ENCODE peak calls at places on chromosomes 11 and 22, in ten cellular contexts. One of them, this sample, is unnamed.

GRCh38 chr22:37242395-37242918 is 1.6 kb downstream of the RAC2 start:
- DNase-seq in suprapubic skin: peak; percentile 79
- DNase-seq in NCI-H82: no peak
- DNase-seq in cerebellum: no peak
- DNase-seq in hepatocyte: peak; percentile 40
- DNase-seq in mesendoderm: peak; percentile 71
- DNase-seq in CD4-positive, alpha-beta memory T cell: peak; percentile 90
- DNase-seq in activated CD8-positive, alpha-beta memory T cell treated with anti-CD3 and anti-CD28 coated beads for 1 hour: peak; percentile 76
- DNase-seq in coronary artery: no peak
- DNase-seq in EH: peak; percentile 46
- DNase-seq in this sample: peak; percentile 93

GRCh38 chr22:31240011-31240410 is 27.9 kb downstream of the LIMK2 start:
- DNase-seq in suprapubic skin: no peak
- DNase-seq in NCI-H82: no peak
- DNase-seq in cerebellum: no peak
- DNase-seq in hepatocyte: no peak
- DNase-seq in mesendoderm: no peak
- DNase-seq in CD4-positive, alpha-beta memory T cell: no peak
- DNase-seq in activated CD8-positive, alpha-beta memory T cell treated with anti-CD3 and anti-CD28 coated beads for 1 hour: no peak
- DNase-seq in coronary artery: no peak
- DNase-seq in EH: peak; percentile 53
- DNase-seq in this sample: no peak

GRCh38 chr22:37169412-37169811 is 18.6 kb downstream of the C1QTNF6 start:
- DNase-seq in suprapubic skin: peak; percentile 16
- DNase-seq in NCI-H82: no peak
- DNase-seq in cerebellum: no peak
- DNase-seq in hepatocyte: no peak
- DNase-seq in mesendoderm: no peak
- DNase-seq in CD4-positive, alpha-beta memory T cell: no peak
- DNase-seq in activated CD8-positive, alpha-beta memory T cell treated with anti-CD3 and anti-CD28 coated beads for 1 hour: no peak
- DNase-seq in coronary artery: peak; percentile 56
- DNase-seq in EH: no peak
- DNase-seq in this sample: no peak

GRCh38 chr22:33835196-33835788 is 85.0 kb downstream of the LARGE1 start:
- DNase-seq in suprapubic skin: no peak
- DNase-seq in NCI-H82: peak; percentile 71
- DNase-seq in cerebellum: no peak
- DNase-seq in hepatocyte: no peak
- DNase-seq in mesendoderm: peak; percentile 48
- DNase-seq in CD4-positive, alpha-beta memory T cell: no peak
- DNase-seq in activated CD8-positive, alpha-beta memory T cell treated with anti-CD3 and anti-CD28 coated beads for 1 hour: no peak
- DNase-seq in coronary artery: no peak
- DNase-seq in EH: no peak
- DNase-seq in this sample: no peak

GRCh38 chr11:132784441-132784840 is 747.9 kb downstream of the OPCML start:
- DNase-seq in suprapubic skin: no peak
- DNase-seq in NCI-H82: no peak
- DNase-seq in cerebellum: no peak
- DNase-seq in hepatocyte: no peak
- DNase-seq in mesendoderm: no peak
- DNase-seq in CD4-positive, alpha-beta memory T cell: no peak
- DNase-seq in activated CD8-positive, alpha-beta memory T cell treated with anti-CD3 and anti-CD28 coated beads for 1 hour: no peak
- DNase-seq in coronary artery: no peak
- DNase-seq in EH: peak; percentile 48
- DNase-seq in this sample: no peak

GRCh38 chr11:15327786-15328231 is 213.1 kb downstream of the INSC start:
- DNase-seq in suprapubic skin: no peak
- DNase-seq in NCI-H82: peak; percentile 82
- DNase-seq in cerebellum: peak; percentile 16
- DNase-seq in hepatocyte: peak; percentile 84
- DNase-seq in mesendoderm: peak; percentile 90
- DNase-seq in CD4-positive, alpha-beta memory T cell: no peak
- DNase-seq in activated CD8-positive, alpha-beta memory T cell treated with anti-CD3 and anti-CD28 coated beads for 1 hour: no peak
- DNase-seq in coronary artery: no peak
- DNase-seq in EH: peak; percentile 27
- DNase-seq in this sample: peak; percentile 2

GRCh38 chr22:29145321-29146072 is 60.2 kb upstream of the EMID1 start:
- DNase-seq in suprapubic skin: peak; percentile 59
- DNase-seq in NCI-H82: no peak
- DNase-seq in cerebellum: no peak
- DNase-seq in hepatocyte: no peak
- DNase-seq in mesendoderm: no peak
- DNase-seq in CD4-positive, alpha-beta memory T cell: no peak
- DNase-seq in activated CD8-positive, alpha-beta memory T cell treated with anti-CD3 and anti-CD28 coated beads for 1 hour: no peak
- DNase-seq in coronary artery: peak; percentile 63
- DNase-seq in EH: no peak
- DNase-seq in this sample: no peak

GRCh38 chr11:102813484-102813883 is 15.5 kb upstream of the MMP1 start:
- DNase-seq in suprapubic skin: no peak
- DNase-seq in NCI-H82: no peak
- DNase-seq in cerebellum: no peak
- DNase-seq in hepatocyte: no peak
- DNase-seq in mesendoderm: no peak
- DNase-seq in CD4-positive, alpha-beta memory T cell: no peak
- DNase-seq in activated CD8-positive, alpha-beta memory T cell treated with anti-CD3 and anti-CD28 coated beads for 1 hour: no peak
- DNase-seq in coronary artery: no peak
- DNase-seq in EH: no peak
- DNase-seq in this sample: no peak

GRCh38 chr22:27576815-27577564 is 224.6 kb downstream of the MN1 start:
- DNase-seq in suprapubic skin: no peak
- DNase-seq in NCI-H82: peak; percentile 1
- DNase-seq in cerebellum: no peak
- DNase-seq in hepatocyte: peak; percentile 64
- DNase-seq in mesendoderm: no peak
- DNase-seq in CD4-positive, alpha-beta memory T cell: no peak
- DNase-seq in activated CD8-positive, alpha-beta memory T cell treated with anti-CD3 and anti-CD28 coated beads for 1 hour: no peak
- DNase-seq in coronary artery: no peak
- DNase-seq in EH: peak; percentile 78
- DNase-seq in this sample: no peak

GRCh38 chr11:128940156-128940555 is 2.5 kb downstream of the TP53AIP1 start:
- DNase-seq in suprapubic skin: no peak
- DNase-seq in NCI-H82: no peak
- DNase-seq in cerebellum: no peak
- DNase-seq in hepatocyte: no peak
- DNase-seq in mesendoderm: no peak
- DNase-seq in CD4-positive, alpha-beta memory T cell: no peak
- DNase-seq in activated CD8-positive, alpha-beta memory T cell treated with anti-CD3 and anti-CD28 coated beads for 1 hour: no peak
- DNase-seq in coronary artery: no peak
- DNase-seq in EH: no peak
- DNase-seq in this sample: no peak

GRCh38 chr11:117071344-117071787 is 26.9 kb downstream of the SIK3 start:
- DNase-seq in suprapubic skin: no peak
- DNase-seq in NCI-H82: peak; percentile 52
- DNase-seq in cerebellum: peak; percentile 20
- DNase-seq in hepatocyte: peak; percentile 40
- DNase-seq in mesendoderm: no peak
- DNase-seq in CD4-positive, alpha-beta memory T cell: no peak
- DNase-seq in activated CD8-positive, alpha-beta memory T cell treated with anti-CD3 and anti-CD28 coated beads for 1 hour: no peak
- DNase-seq in coronary artery: no peak
- DNase-seq in EH: peak; percentile 54
- DNase-seq in this sample: no peak

GRCh38 chr11:118364956-118365615 is 5.7 kb downstream of the UBE4A start:
- DNase-seq in suprapubic skin: no peak
- DNase-seq in NCI-H82: no peak
- DNase-seq in cerebellum: peak; percentile 47
- DNase-seq in hepatocyte: no peak
- DNase-seq in mesendoderm: no peak
- DNase-seq in CD4-positive, alpha-beta memory T cell: no peak
- DNase-seq in activated CD8-positive, alpha-beta memory T cell treated with anti-CD3 and anti-CD28 coated beads for 1 hour: no peak
- DNase-seq in coronary artery: no peak
- DNase-seq in EH: no peak
- DNase-seq in this sample: no peak

GRCh38 chr22:36839356-36840073 is 21.3 kb upstream of the NCF4 start:
- DNase-seq in suprapubic skin: no peak
- DNase-seq in NCI-H82: no peak
- DNase-seq in cerebellum: no peak
- DNase-seq in hepatocyte: no peak
- DNase-seq in mesendoderm: no peak
- DNase-seq in CD4-positive, alpha-beta memory T cell: no peak
- DNase-seq in activated CD8-positive, alpha-beta memory T cell treated with anti-CD3 and anti-CD28 coated beads for 1 hour: no peak
- DNase-seq in coronary artery: no peak
- DNase-seq in EH: peak; percentile 18
- DNase-seq in this sample: no peak

GRCh38 chr22:49179175-49179574 is 648.5 kb downstream of the BRD1 start:
- DNase-seq in suprapubic skin: no peak
- DNase-seq in NCI-H82: no peak
- DNase-seq in cerebellum: no peak
- DNase-seq in hepatocyte: no peak
- DNase-seq in mesendoderm: no peak
- DNase-seq in CD4-positive, alpha-beta memory T cell: no peak
- DNase-seq in activated CD8-positive, alpha-beta memory T cell treated with anti-CD3 and anti-CD28 coated beads for 1 hour: no peak
- DNase-seq in coronary artery: no peak
- DNase-seq in EH: no peak
- DNase-seq in this sample: no peak

This sample was measured in NK-92 treated with Interleukin-12 subunit alpha and Interleukin-12 subunit beta, amount 100 ng/mL, for 24 hours.